ENCODE peak calls at places on chromosomes 1 and 21, in five cellular contexts. K is heart left ventricle, B is neural crest cell, Y is mucosa of descending colon, H is tibial nerve. W is an unnamed sample.

GRCh38 chr1:66695121-66695520 is 57.1 kb upstream of the DYNLT5 start:
- DNase-seq in B (no peak), H (no peak), K (no peak), Y (no peak), W (no peak)

GRCh38 chr1:10692401-10693021 is 103.9 kb downstream of the CASZ1 start:
- DNase-seq in H (no peak), Y (peak), B (no peak), K (no peak), W (no peak)

GRCh38 chr1:201877877-201878339 is 10.8 kb upstream of the SHISA4 start:
- DNase-seq in Y (no peak), K (no peak), B (no peak), H (no peak), W (no peak)

GRCh38 chr1:59541161-59541560 is 244.3 kb downstream of the FGGY start:
- DNase-seq in B (no peak), H (no peak), Y (no peak), K (no peak), W (no peak)

GRCh38 chr1:185312361-185312760 is 4.7 kb downstream of the IVNS1ABP start:
- DNase-seq in K (no peak), B (no peak), Y (no peak), H (no peak), W (no peak)

GRCh38 chr1:182620924-182621585 is 16.9 kb upstream of the RGS16 start:
- DNase-seq in B (no peak), K (no peak), H (no peak), Y (no peak), W (no peak)

GRCh38 chr1:223761416-223761815 is 49.1 kb downstream of the CAPN2 start:
- DNase-seq in Y (no peak), B (no peak), K (no peak), H (no peak), W (no peak)

GRCh38 chr1:21933397-21934248 is 3.5 kb downstream of the HSPG2 start:
- DNase-seq in K (peak), Y (peak), B (no peak), H (no peak), W (no peak)

GRCh38 chr1:238439483-238439882 is 548.8 kb upstream of the ZP4 start:
- DNase-seq in H (no peak), K (no peak), B (no peak), Y (no peak), W (no peak)

GRCh38 chr1:36772837-36773495 is 261.3 kb downstream of the GRIK3 start:
- DNase-seq in K (no peak), H (no peak), Y (no peak), B (no peak), W (no peak)

GRCh38 chr21:37380349-37381323 is 14.1 kb downstream of the DYRK1A start:
- DNase-seq in H (no peak), B (no peak), K (no peak), Y (no peak), W (no peak)

GRCh38 chr1:198686069-198686728 is 47.4 kb downstream of the PTPRC start:
- DNase-seq in H (no peak), K (no peak), Y (no peak), B (no peak), W (no peak)

GRCh38 chr1:234980657-234981396 is 147.8 kb downstream of the TOMM20 start:
- DNase-seq in B (no peak), K (peak), H (peak), Y (peak), W (no peak)

GRCh38 chr21:32599146-32599925 is 12.8 kb downstream of the CFAP298 start:
- DNase-seq in B (no peak), K (no peak), Y (no peak), H (no peak), W (no peak)

GRCh38 chr1:53329183-53329544 is 1.3 kb upstream of the LRP8 start:
- DNase-seq in K (no peak), H (no peak), B (no peak), Y (peak), W (no peak)

GRCh38 chr1:227285745-227286144 is 32.5 kb downstream of the CDC42BPA start:
- DNase-seq in Y (no peak), H (no peak), B (no peak), K (no peak), W (no peak)

GRCh38 chr1:20930427-20930826 is 143.3 kb upstream of the HP1BP3 start:
- DNase-seq in Y (no peak), K (no peak), B (no peak), H (no peak), W (no peak)

GRCh38 chr1:107246775-107247345 is 106.0 kb downstream of the NTNG1 start:
- DNase-seq in H (no peak), B (no peak), K (no peak), Y (no peak), W (no peak)

GRCh38 chr1:208101661-208102431 is 142.3 kb downstream of the PLXNA2 start:
- DNase-seq in K (peak), B (peak), H (peak), Y (peak), W (no peak)

GRCh38 chr1:115173151-115173550 is 83.8 kb upstream of the TSPAN2 start:
- DNase-seq in B (no peak), Y (no peak), H (no peak), K (no peak), W (no peak)

GRCh38 chr1:89931950-89932349 is 63.0 kb upstream of the ZNF326 start:
- DNase-seq in B (no peak), Y (no peak), H (no peak), K (no peak), W (no peak)

GRCh38 chr1:2554621-2555387 is 1.4 kb upstream of the TNFRSF14 start:
- DNase-seq in Y (peak), K (no peak), B (no peak), H (no peak), W (no peak)

GRCh38 chr1:67528141-67528540 is 97.9 kb upstream of the SERBP1 start:
- DNase-seq in K (no peak), H (no peak), B (no peak), Y (no peak), W (no peak)

GRCh38 chr1:48777219-48777895 is 666 bp upstream of the BEND5 start:
- DNase-seq in B (no peak), H (no peak), K (peak), Y (no peak), W (no peak)

GRCh38 chr1:169572184-169572583 is 14.1 kb downstream of the F5 start:
- DNase-seq in B (no peak), K (no peak), Y (no peak), H (no peak), W (no peak)

GRCh38 chr1:58858344-58858673 is 74.5 kb upstream of the JUN start:
- DNase-seq in Y (no peak), B (no peak), H (no peak), K (no peak), W (no peak)

GRCh38 chr1:159067699-159068621 is 8.6 kb downstream of the AIM2 start:
- DNase-seq in H (no peak), B (no peak), K (no peak), Y (no peak), W (no peak)

GRCh38 chr1:60984066-60984799 is 98.1 kb upstream of the NFIA start:
- DNase-seq in Y (no peak), K (peak), B (no peak), H (peak), W (no peak)

GRCh38 chr1:80217377-80217986 is 1211.0 kb upstream of the ADGRL4 start:
- DNase-seq in H (no peak), Y (no peak), B (peak), K (no peak), W (no peak)

GRCh38 chr1:43853161-43853921 is 80.3 kb upstream of the ARTN start:
- DNase-seq in B (no peak), H (peak), Y (peak), K (peak), W (no peak)

GRCh38 chr1:91603409-91603808 is 102.8 kb downstream of the CDC7 start:
- DNase-seq in K (no peak), B (no peak), H (no peak), Y (no peak), W (no peak)

GRCh38 chr21:43364851-43365424 is 62.0 kb downstream of the SIK1 start:
- DNase-seq in B (no peak), H (no peak), Y (no peak), K (no peak), W (no peak)

GRCh38 chr1:244284641-244285156 is 167.0 kb downstream of the ADSS2 start:
- DNase-seq in H (no peak), Y (no peak), K (no peak), B (no peak), W (no peak)

GRCh38 chr1:204480515-204480914 is 14.1 kb downstream of the PIK3C2B start:
- DNase-seq in Y (no peak), K (peak), H (no peak), B (no peak), W (no peak)

DNA sequence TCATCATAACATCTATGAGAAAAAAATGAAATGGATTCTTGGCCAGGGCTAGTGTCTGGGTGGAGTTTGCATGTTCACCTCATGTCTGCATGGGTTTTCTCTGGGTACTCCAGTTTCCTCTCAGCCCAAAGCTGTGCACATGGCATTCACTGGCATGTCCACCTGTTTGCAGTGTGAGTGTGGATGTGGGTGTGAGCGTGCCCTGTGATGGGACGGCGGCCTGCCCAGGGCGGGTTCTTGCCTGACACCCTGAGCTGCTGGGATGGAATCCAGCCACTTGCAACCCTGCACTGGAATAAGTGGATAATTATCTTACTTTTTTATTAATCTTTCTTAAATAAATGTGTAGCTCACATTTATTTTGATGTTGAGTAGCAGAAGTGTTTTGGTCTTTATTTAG is 185.5 kb downstream of the RYR2 start:
- DNase-seq in Y (no peak), B (no peak), K (no peak), H (no peak), W (no peak)
- TF ChIP-seq CTCF in Y (no peak), B (no peak), K (no peak), H (no peak), W (no peak)

DNA sequence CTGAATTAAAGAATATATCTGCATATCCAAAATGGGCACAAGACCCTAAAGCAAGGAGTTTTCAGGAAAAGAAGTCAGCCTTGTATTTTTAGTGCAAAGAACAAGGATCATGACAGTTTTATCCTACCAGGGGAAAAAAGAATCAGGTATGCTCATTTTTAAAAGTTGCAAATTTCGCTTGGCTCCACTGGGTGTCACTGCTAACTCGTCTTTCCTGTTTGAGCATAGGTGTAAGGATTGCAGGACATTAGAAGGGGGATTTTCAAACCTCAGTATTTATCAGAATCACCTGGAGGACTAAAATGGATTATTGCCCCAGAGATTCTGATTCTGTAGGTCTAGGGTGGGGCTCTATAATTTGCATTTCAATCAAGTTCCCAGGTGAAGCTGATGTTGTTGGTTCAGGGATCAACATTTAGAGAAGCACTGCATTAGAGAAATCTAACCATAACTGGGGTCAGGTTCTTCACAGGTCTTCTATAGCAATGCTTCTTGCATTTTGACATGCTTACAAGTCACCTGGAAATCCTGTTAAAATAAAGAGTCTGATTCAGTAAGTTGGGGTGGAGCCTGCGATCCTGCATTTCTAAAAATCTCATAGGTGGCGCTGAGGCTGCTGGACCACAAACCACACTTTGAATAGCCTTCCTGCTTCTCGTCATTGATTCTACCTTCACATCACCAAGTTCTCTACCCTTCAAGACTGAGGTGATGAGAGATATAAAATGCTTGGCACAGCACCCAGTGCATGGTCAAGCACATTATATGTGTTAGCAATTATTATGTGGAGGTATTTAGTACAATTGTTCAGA is 39.6 kb downstream of the NUF2 start:
- DNase-seq in K (no peak), B (no peak), Y (no peak), H (no peak), W (no peak)
- TF ChIP-seq CTCF in K (peak), B (peak), Y (no peak), H (peak), W (peak)

GRCh38 chr1:206722751-206723499 is 38.2 kb downstream of the MAPKAPK2 start:
- DNase-seq in Y (no peak), H (no peak), K (peak), B (no peak), W (no peak)

GRCh38 chr1:206725053-206725963 is 40.6 kb downstream of the MAPKAPK2 start:
- DNase-seq in H (no peak), B (peak), K (no peak), Y (no peak), W (no peak)

GRCh38 chr1:206721454-206721853 is 36.7 kb downstream of the MAPKAPK2 start:
- DNase-seq in Y (no peak), K (no peak), H (no peak), B (no peak), W (no peak)

GRCh38 chr1:206727981-206728380 is 42.6 kb upstream of the IL19 start:
- DNase-seq in H (no peak), B (no peak), Y (no peak), K (no peak), W (no peak)

GRCh38 chr1:206723500-206724472 is 39.1 kb downstream of the MAPKAPK2 start:
- DNase-seq in B (no peak), K (peak), H (no peak), Y (no peak), W (no peak)
- TF ChIP-seq CTCF in B (no peak), K (no peak), H (no peak), Y (no peak), W (no peak)

GRCh38 chr1:24103879-24104278 is 8.1 kb downstream of the MYOM3 start:
- DNase-seq in B (no peak), H (no peak), K (no peak), Y (no peak), W (no peak)

GRCh38 chr1:24101796-24102580 is 9.9 kb downstream of the MYOM3 start:
- DNase-seq in B (no peak), K (no peak), H (no peak), Y (no peak), W (no peak)

GRCh38 chr1:24104854-24105253 is 7.1 kb downstream of the MYOM3 start:
- DNase-seq in Y (peak), B (no peak), H (no peak), K (no peak), W (no peak)

GRCh38 chr1:24100945-24101737 is 10.8 kb downstream of the MYOM3 start:
- DNase-seq in Y (no peak), H (no peak), K (no peak), B (no peak), W (no peak)

GRCh38 chr1:24102966-24103365 is 9.0 kb downstream of the MYOM3 start:
- DNase-seq in B (no peak), K (peak), Y (no peak), H (no peak), W (no peak)
- TF ChIP-seq CTCF in B (no peak), K (no peak), Y (no peak), H (no peak), W (no peak)

GRCh38 chr21:41600556-41600955 is 92.6 kb upstream of the TMPRSS2 start:
- DNase-seq in K (no peak), Y (no peak), B (no peak), H (no peak), W (no peak)

GRCh38 chr21:41601573-41602371 is 93.8 kb upstream of the TMPRSS2 start:
- DNase-seq in B (no peak), Y (no peak), H (no peak), K (no peak), W (no peak)

GRCh38 chr21:41602511-41602910 is 94.6 kb upstream of the TMPRSS2 start:
- DNase-seq in H (no peak), K (no peak), Y (no peak), B (no peak), W (no peak)

GRCh38 chr21:41600116-41600515 is 92.2 kb upstream of the TMPRSS2 start:
- DNase-seq in Y (peak), B (no peak), K (no peak), H (no peak), W (no peak)

DNA sequence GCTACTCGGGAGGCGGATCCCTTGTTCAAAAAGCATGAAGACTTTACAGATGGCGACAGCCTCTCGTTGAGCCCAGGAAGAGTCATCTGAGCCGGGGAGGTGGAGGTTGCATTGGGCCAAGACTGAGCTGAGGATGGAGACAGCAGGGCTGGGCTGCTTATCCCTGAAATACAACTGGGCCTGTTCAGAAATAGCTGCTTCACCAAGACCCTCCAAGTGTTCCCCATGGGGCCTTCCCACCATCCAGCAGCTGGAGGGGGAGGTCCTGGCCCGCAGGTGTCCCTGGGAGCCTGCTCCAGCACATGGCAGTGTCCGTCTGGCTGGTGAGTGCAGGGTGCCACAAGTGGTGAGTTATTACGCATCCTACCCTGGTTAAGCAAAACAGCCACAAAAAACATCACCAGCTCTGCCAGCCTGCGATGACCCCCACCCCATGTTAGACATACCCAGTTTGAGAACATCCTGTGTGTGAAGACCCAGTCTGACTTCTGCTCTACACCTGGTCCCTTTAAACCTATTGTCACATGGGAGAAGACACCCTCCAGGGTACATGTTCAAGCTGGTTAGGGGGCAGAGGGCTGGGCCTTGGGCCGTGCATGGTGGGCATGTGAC is 93.1 kb upstream of the TMPRSS2 start:
- DNase-seq in Y (no peak), B (no peak), H (no peak), K (no peak), W (no peak)
- TF ChIP-seq CTCF in Y (no peak), B (no peak), H (no peak), K (no peak), W (no peak)

GRCh38 chr1:203351037-203351625 is at the start of gene FMOD:
- DNase-seq in H (peak), Y (peak), K (no peak), B (no peak), W (no peak)
- TF ChIP-seq CTCF in H (no peak), Y (no peak), K (peak), B (no peak), W (no peak)

GRCh38 chr1:39394598-39394997 is 96.8 kb upstream of the BMP8A start:
- DNase-seq in H (no peak), B (no peak), Y (no peak), K (no peak), W (no peak)

GRCh38 chr1:39395357-39395831 is 96.0 kb upstream of the BMP8A start:
- DNase-seq in H (no peak), K (no peak), B (no peak), Y (no peak), W (no peak)

GRCh38 chr1:39398278-39399010 is 93.0 kb upstream of the BMP8A start:
- DNase-seq in B (no peak), H (peak), Y (peak), K (peak), W (no peak)

GRCh38 chr1:39396671-39397070 is 94.8 kb upstream of the BMP8A start:
- DNase-seq in H (no peak), K (no peak), B (no peak), Y (no peak), W (no peak)

GRCh38 chr1:39397487-39397886 is 93.9 kb upstream of the BMP8A start:
- DNase-seq in Y (no peak), K (no peak), B (no peak), H (no peak), W (no peak)
- TF ChIP-seq CTCF in Y (no peak), K (no peak), B (no peak), H (no peak), W (no peak)